ENCODE peak calls at places on chromosomes 5 and 9, in five cellular contexts. One of them, this sample, is unnamed.

GRCh38 chr9:20242767-20243166 is 379.5 kb downstream of the MLLT3 start:
- DNase-seq in left lung: no peak
- DNase-seq in IMR-90: no peak
- DNase-seq in right atrium auricular region: no peak
- DNase-seq in HCT116: no peak
- DNase-seq in this sample: no peak

GRCh38 chr5:150458819-150459557 is 9.4 kb upstream of the RPS14 start:
- DNase-seq in HCT116: no peak
- DNase-seq in right atrium auricular region: peak; percentile 78
- DNase-seq in IMR-90: peak; percentile 38
- DNase-seq in left lung: peak; percentile 95
- DNase-seq in this sample: peak; percentile 59

GRCh38 chr9:116115731-116116353 is 37.7 kb upstream of the PAPPA start:
- DNase-seq in left lung: no peak
- DNase-seq in right atrium auricular region: no peak
- DNase-seq in HCT116: no peak
- DNase-seq in IMR-90: peak; percentile 78
- DNase-seq in this sample: no peak

GRCh38 chr5:68287976-68288755 is 72.6 kb downstream of the PIK3R1 start:
- DNase-seq in left lung: peak; percentile 90
- DNase-seq in HCT116: no peak
- DNase-seq in IMR-90: peak; percentile 37
- DNase-seq in right atrium auricular region: peak; percentile 71
- DNase-seq in this sample: peak; percentile 61

GRCh38 chr5:124748687-124749594 is 2.5 kb upstream of the ZNF608 start:
- DNase-seq in left lung: no peak
- DNase-seq in HCT116: peak; percentile 92
- DNase-seq in right atrium auricular region: peak; percentile 85
- DNase-seq in IMR-90: peak; percentile 91
- DNase-seq in this sample: peak; percentile 78

GRCh38 chr9:131733601-131734061 is 6.2 kb downstream of the RAPGEF1 start:
- DNase-seq in left lung: peak; percentile 80
- DNase-seq in HCT116: no peak
- DNase-seq in IMR-90: peak; percentile 96
- DNase-seq in right atrium auricular region: no peak
- DNase-seq in this sample: no peak

GRCh38 chr9:100427366-100428263 is 672 bp downstream of the MSANTD3 start:
- DNase-seq in left lung: peak; percentile 85
- DNase-seq in right atrium auricular region: peak; percentile 79
- DNase-seq in HCT116: peak; percentile 35
- DNase-seq in IMR-90: peak; percentile 70
- DNase-seq in this sample: peak; percentile 82

GRCh38 chr9:107251756-107252322 is 31.2 kb upstream of the RAD23B start:
- DNase-seq in left lung: no peak
- DNase-seq in IMR-90: peak; percentile 95
- DNase-seq in HCT116: no peak
- DNase-seq in right atrium auricular region: peak; percentile 63
- DNase-seq in this sample: no peak

GRCh38 chr9:82645591-82645990 is 417.4 kb downstream of the RASEF start:
- DNase-seq in IMR-90: no peak
- DNase-seq in HCT116: no peak
- DNase-seq in right atrium auricular region: no peak
- DNase-seq in left lung: no peak
- DNase-seq in this sample: no peak

GRCh38 chr9:99118782-99119466 is 14.0 kb downstream of the TGFBR1 start:
- DNase-seq in left lung: no peak
- DNase-seq in HCT116: no peak
- DNase-seq in IMR-90: no peak
- DNase-seq in right atrium auricular region: no peak
- DNase-seq in this sample: no peak

GRCh38 chr5:100313657-100314056 is 221.5 kb upstream of the FAM174A start:
- DNase-seq in left lung: no peak
- DNase-seq in right atrium auricular region: no peak
- DNase-seq in HCT116: no peak
- DNase-seq in IMR-90: no peak
- DNase-seq in this sample: no peak

GRCh38 chr5:100306000-100306399 is 229.2 kb upstream of the FAM174A start:
- DNase-seq in IMR-90: no peak
- DNase-seq in HCT116: no peak
- DNase-seq in right atrium auricular region: no peak
- DNase-seq in left lung: no peak
- DNase-seq in this sample: no peak

GRCh38 chr5:100311811-100312210 is 223.4 kb upstream of the FAM174A start:
- DNase-seq in IMR-90: no peak
- DNase-seq in right atrium auricular region: no peak
- DNase-seq in HCT116: no peak
- DNase-seq in left lung: no peak
- DNase-seq in this sample: no peak
- TF ChIP-seq CTCF in IMR-90: no peak
- TF ChIP-seq CTCF in right atrium auricular region: no peak
- TF ChIP-seq CTCF in HCT116: no peak
- TF ChIP-seq CTCF in left lung: no peak
- TF ChIP-seq CTCF in this sample: no peak

GRCh38 chr5:174622067-174622466 is 102.3 kb upstream of the MSX2 start:
- DNase-seq in right atrium auricular region: no peak
- DNase-seq in left lung: no peak
- DNase-seq in IMR-90: no peak
- DNase-seq in HCT116: no peak
- DNase-seq in this sample: no peak
- H3K27me3 ChIP-seq in right atrium auricular region: no peaks in the 10 kb centered on the region
- H3K27me3 ChIP-seq in left lung: peaks cover 21% of the 10 kb centered on the region
- H3K27me3 ChIP-seq in IMR-90: peaks cover 5% of the 10 kb centered on the region
- H3K27me3 ChIP-seq in HCT116: peaks cover 3% of the 10 kb centered on the region
- H3K27me3 ChIP-seq in this sample: peaks cover 10% of the 10 kb centered on the region

DNA sequence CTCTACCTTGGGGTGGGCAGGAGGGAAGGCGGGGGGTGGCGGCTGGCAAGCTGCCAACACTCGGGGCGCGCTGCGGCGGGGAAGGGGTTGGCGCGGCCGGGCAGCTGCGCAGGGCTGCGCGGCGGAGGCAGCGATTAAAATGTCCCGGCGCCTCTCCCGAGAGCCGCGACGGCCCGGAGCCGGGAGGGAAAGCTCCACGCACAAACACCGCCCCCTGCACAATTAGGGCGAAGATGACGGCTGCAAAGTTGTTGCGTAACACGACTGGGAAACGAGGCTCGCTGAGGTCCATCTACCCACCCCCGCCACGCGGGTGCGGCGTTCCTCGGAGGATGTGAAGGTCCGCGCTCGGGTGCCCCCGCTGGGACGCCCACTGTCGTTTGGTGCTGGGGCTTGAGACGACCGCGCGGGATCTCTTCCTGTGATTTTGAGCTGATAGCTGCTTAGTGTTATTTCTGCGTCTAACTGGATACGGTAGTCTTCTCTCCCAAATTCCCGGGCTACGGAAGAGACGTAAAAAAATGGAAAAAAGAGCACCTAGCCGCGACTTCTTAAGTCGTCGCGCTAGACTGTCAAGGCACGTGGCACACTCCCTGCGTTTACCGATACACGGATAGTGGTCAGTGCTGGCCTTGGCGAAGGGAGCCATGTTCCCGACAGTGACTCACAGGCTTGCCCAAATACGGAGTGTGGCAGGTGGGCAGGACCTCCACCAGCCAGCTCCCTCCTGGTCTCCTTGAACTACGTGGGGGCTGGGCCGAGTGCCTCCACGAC is 958 bp upstream of the NFIL3 start:
- DNase-seq in left lung: peak; percentile 95
- DNase-seq in right atrium auricular region: peak; percentile 95
- DNase-seq in HCT116: no peak
- DNase-seq in IMR-90: peak; percentile 89
- DNase-seq in this sample: peak; percentile 55
- TF ChIP-seq CTCF in left lung: no peak
- TF ChIP-seq CTCF in right atrium auricular region: peak; percentile 40
- TF ChIP-seq CTCF in HCT116: no peak
- TF ChIP-seq CTCF in IMR-90: peak; percentile 24
- TF ChIP-seq CTCF in this sample: peak; percentile 13

GRCh38 chr9:122216138-122216797 is 12.5 kb downstream of the LHX6 start:
- DNase-seq in HCT116: no peak
- DNase-seq in left lung: no peak
- DNase-seq in right atrium auricular region: no peak
- DNase-seq in IMR-90: no peak
- DNase-seq in this sample: no peak
- H3K27me3 ChIP-seq in HCT116: no peaks in the 10 kb centered on the region
- H3K27me3 ChIP-seq in left lung: peaks cover 100% of the 10 kb centered on the region
- H3K27me3 ChIP-seq in right atrium auricular region: peaks cover 40% of the 10 kb centered on the region
- H3K27me3 ChIP-seq in IMR-90: peaks cover 93% of the 10 kb centered on the region
- H3K27me3 ChIP-seq in this sample: peaks cover 27% of the 10 kb centered on the region

GRCh38 chr9:128424268-128424780 is 3.7 kb downstream of the CERCAM start:
- DNase-seq in IMR-90: no peak
- DNase-seq in HCT116: no peak
- DNase-seq in right atrium auricular region: no peak
- DNase-seq in left lung: no peak
- DNase-seq in this sample: no peak

GRCh38 chr9:128431207-128431606 is 10.6 kb downstream of the CERCAM start:
- DNase-seq in right atrium auricular region: no peak
- DNase-seq in left lung: no peak
- DNase-seq in IMR-90: no peak
- DNase-seq in HCT116: no peak
- DNase-seq in this sample: no peak

GRCh38 chr9:128428644-128429504 is 8.2 kb downstream of the CERCAM start:
- DNase-seq in right atrium auricular region: no peak
- DNase-seq in IMR-90: no peak
- DNase-seq in HCT116: no peak
- DNase-seq in left lung: no peak
- DNase-seq in this sample: no peak

GRCh38 chr9:128434340-128434739 is 13.7 kb downstream of the CERCAM start:
- DNase-seq in IMR-90: no peak
- DNase-seq in left lung: no peak
- DNase-seq in right atrium auricular region: no peak
- DNase-seq in HCT116: no peak
- DNase-seq in this sample: no peak

GRCh38 chr9:128429505-128430086 is 8.9 kb downstream of the CERCAM start:
- DNase-seq in IMR-90: no peak
- DNase-seq in left lung: no peak
- DNase-seq in HCT116: no peak
- DNase-seq in right atrium auricular region: no peak
- DNase-seq in this sample: no peak
- TF ChIP-seq CTCF in IMR-90: no peak
- TF ChIP-seq CTCF in left lung: no peak
- TF ChIP-seq CTCF in HCT116: no peak
- TF ChIP-seq CTCF in right atrium auricular region: no peak
- TF ChIP-seq CTCF in this sample: no peak